ENCODE peak calls at places on chromosome 13, in five cellular contexts. One of them, this sample, is unnamed.

GRCh38 chr13:106558527-106558926 is 9.4 kb downstream of the ARGLU1 start:
- DNase-seq in renal cortical epithelial cell: no peak
- DNase-seq in sciatic nerve: no peak
- DNase-seq in T1000: no peak
- DNase-seq in Ammon's horn: no peak
- DNase-seq in this sample: no peak

GRCh38 chr13:48236528-48237353 is 3.7 kb downstream of the ITM2B start:
- DNase-seq in renal cortical epithelial cell: peak; percentile 50
- DNase-seq in sciatic nerve: no peak
- DNase-seq in T1000: no peak
- DNase-seq in Ammon's horn: no peak
- DNase-seq in this sample: no peak

GRCh38 chr13:98083936-98084335 is 59.0 kb upstream of the FARP1 start:
- DNase-seq in renal cortical epithelial cell: no peak
- DNase-seq in sciatic nerve: no peak
- DNase-seq in T1000: no peak
- DNase-seq in Ammon's horn: no peak
- DNase-seq in this sample: no peak

GRCh38 chr13:111210488-111210887 is 95.4 kb downstream of the ARHGEF7 start:
- DNase-seq in renal cortical epithelial cell: peak; percentile 84
- DNase-seq in sciatic nerve: no peak
- DNase-seq in T1000: peak; percentile 96
- DNase-seq in Ammon's horn: peak; percentile 85
- DNase-seq in this sample: no peak

GRCh38 chr13:95524270-95524901 is 28.1 kb upstream of the CLDN10 start:
- DNase-seq in renal cortical epithelial cell: no peak
- DNase-seq in sciatic nerve: no peak
- DNase-seq in T1000: no peak
- DNase-seq in Ammon's horn: no peak
- DNase-seq in this sample: no peak

GRCh38 chr13:24709186-24709913 is 29.1 kb downstream of the ATP12A start:
- DNase-seq in renal cortical epithelial cell: no peak
- DNase-seq in sciatic nerve: no peak
- DNase-seq in T1000: no peak
- DNase-seq in Ammon's horn: no peak
- DNase-seq in this sample: no peak

GRCh38 chr13:20633802-20634201 is 66.8 kb downstream of the IFT88 start:
- DNase-seq in renal cortical epithelial cell: peak; percentile 4
- DNase-seq in sciatic nerve: no peak
- DNase-seq in T1000: no peak
- DNase-seq in Ammon's horn: no peak
- DNase-seq in this sample: no peak

GRCh38 chr13:105997436-105998232 is 537.8 kb downstream of the EFNB2 start:
- DNase-seq in renal cortical epithelial cell: no peak
- DNase-seq in sciatic nerve: no peak
- DNase-seq in T1000: no peak
- DNase-seq in Ammon's horn: peak; percentile 32
- DNase-seq in this sample: no peak

GRCh38 chr13:110326263-110326904 is 19.3 kb downstream of the COL4A2 start:
- DNase-seq in renal cortical epithelial cell: no peak
- DNase-seq in sciatic nerve: no peak
- DNase-seq in T1000: no peak
- DNase-seq in Ammon's horn: no peak
- DNase-seq in this sample: no peak

GRCh38 chr13:100983111-100983510 is 308.5 kb upstream of the TMTC4 start:
- DNase-seq in renal cortical epithelial cell: no peak
- DNase-seq in sciatic nerve: no peak
- DNase-seq in T1000: no peak
- DNase-seq in Ammon's horn: peak; percentile 8
- DNase-seq in this sample: no peak

GRCh38 chr13:110944121-110944967 is 29.5 kb upstream of the ANKRD10 start:
- DNase-seq in renal cortical epithelial cell: peak; percentile 71
- DNase-seq in sciatic nerve: no peak
- DNase-seq in T1000: peak; percentile 76
- DNase-seq in Ammon's horn: no peak
- DNase-seq in this sample: no peak

GRCh38 chr13:33578786-33579185 is 239.2 kb upstream of the RFC3 start:
- DNase-seq in renal cortical epithelial cell: peak; percentile 25
- DNase-seq in sciatic nerve: no peak
- DNase-seq in T1000: no peak
- DNase-seq in Ammon's horn: no peak
- DNase-seq in this sample: no peak

GRCh38 chr13:110913322-110913721 is 1.5 kb downstream of the ANKRD10 start:
- DNase-seq in renal cortical epithelial cell: peak; percentile 58
- DNase-seq in sciatic nerve: no peak
- DNase-seq in T1000: no peak
- DNase-seq in Ammon's horn: no peak
- DNase-seq in this sample: no peak

GRCh38 chr13:99806671-99807070 is 164.9 kb downstream of the ZIC5 start:
- DNase-seq in renal cortical epithelial cell: no peak
- DNase-seq in sciatic nerve: no peak
- DNase-seq in T1000: no peak
- DNase-seq in Ammon's horn: no peak
- DNase-seq in this sample: no peak

GRCh38 chr13:24083141-24083540 is 77.4 kb upstream of the SPATA13 start:
- DNase-seq in renal cortical epithelial cell: no peak
- DNase-seq in sciatic nerve: no peak
- DNase-seq in T1000: no peak
- DNase-seq in Ammon's horn: no peak
- DNase-seq in this sample: no peak

GRCh38 chr13:70162141-70162540 is 53.9 kb upstream of the KLHL1 start:
- DNase-seq in renal cortical epithelial cell: no peak
- DNase-seq in sciatic nerve: no peak
- DNase-seq in T1000: no peak
- DNase-seq in Ammon's horn: no peak
- DNase-seq in this sample: no peak

GRCh38 chr13:70994204-70994603 is 872.8 kb downstream of the DACH1 start:
- DNase-seq in renal cortical epithelial cell: no peak
- DNase-seq in sciatic nerve: no peak
- DNase-seq in T1000: no peak
- DNase-seq in Ammon's horn: no peak
- DNase-seq in this sample: no peak

GRCh38 chr13:30679483-30680330 is 55.6 kb upstream of the ALOX5AP start:
- DNase-seq in renal cortical epithelial cell: peak; percentile 15
- DNase-seq in sciatic nerve: no peak
- DNase-seq in T1000: no peak
- DNase-seq in Ammon's horn: peak; percentile 64
- DNase-seq in this sample: peak; percentile 4

GRCh38 chr13:99256709-99257108 is 1.5 kb downstream of the GPR18 start:
- DNase-seq in renal cortical epithelial cell: peak; percentile 57
- DNase-seq in sciatic nerve: no peak
- DNase-seq in T1000: no peak
- DNase-seq in Ammon's horn: no peak
- DNase-seq in this sample: no peak

GRCh38 chr13:47903836-47904235 is 97.2 kb downstream of the SUCLA2 start:
- DNase-seq in renal cortical epithelial cell: peak; percentile 74
- DNase-seq in sciatic nerve: no peak
- DNase-seq in T1000: no peak
- DNase-seq in Ammon's horn: no peak
- DNase-seq in this sample: no peak

GRCh38 chr13:42466123-42466522 is 107.8 kb upstream of the TNFSF11 start:
- DNase-seq in renal cortical epithelial cell: no peak
- DNase-seq in sciatic nerve: no peak
- DNase-seq in T1000: no peak
- DNase-seq in Ammon's horn: no peak
- DNase-seq in this sample: no peak

GRCh38 chr13:97130201-97130600 is 91.9 kb upstream of the MBNL2 start:
- DNase-seq in renal cortical epithelial cell: no peak
- DNase-seq in sciatic nerve: no peak
- DNase-seq in T1000: no peak
- DNase-seq in Ammon's horn: no peak
- DNase-seq in this sample: no peak

GRCh38 chr13:50691682-50692263 is 151.7 kb downstream of the DLEU7 start:
- DNase-seq in renal cortical epithelial cell: no peak
- DNase-seq in sciatic nerve: no peak
- DNase-seq in T1000: no peak
- DNase-seq in Ammon's horn: no peak
- DNase-seq in this sample: no peak

GRCh38 chr13:65472336-65472735 is 1757.8 kb downstream of the PCDH9 start:
- DNase-seq in renal cortical epithelial cell: no peak
- DNase-seq in sciatic nerve: no peak
- DNase-seq in T1000: no peak
- DNase-seq in Ammon's horn: no peak
- DNase-seq in this sample: no peak

GRCh38 chr13:20054586-20054985 is 96.1 kb downstream of the ZMYM2 start:
- DNase-seq in renal cortical epithelial cell: no peak
- DNase-seq in sciatic nerve: no peak
- DNase-seq in T1000: no peak
- DNase-seq in Ammon's horn: no peak
- DNase-seq in this sample: no peak

GRCh38 chr13:47945738-47946137 is 55.3 kb downstream of the SUCLA2 start:
- DNase-seq in renal cortical epithelial cell: peak; percentile 85
- DNase-seq in sciatic nerve: no peak
- DNase-seq in T1000: no peak
- DNase-seq in Ammon's horn: no peak
- DNase-seq in this sample: no peak

GRCh38 chr13:54232700-54233099 is 1204.1 kb downstream of the OLFM4 start:
- DNase-seq in renal cortical epithelial cell: no peak
- DNase-seq in sciatic nerve: no peak
- DNase-seq in T1000: no peak
- DNase-seq in Ammon's horn: no peak
- DNase-seq in this sample: no peak

GRCh38 chr13:69704311-69704710 is 403.3 kb upstream of the ATXN8OS start:
- DNase-seq in renal cortical epithelial cell: peak; percentile 89
- DNase-seq in sciatic nerve: no peak
- DNase-seq in T1000: no peak
- DNase-seq in Ammon's horn: no peak
- DNase-seq in this sample: no peak

GRCh38 chr13:28792992-28793391 is 27.1 kb upstream of the MTUS2 start:
- DNase-seq in renal cortical epithelial cell: no peak
- DNase-seq in sciatic nerve: no peak
- DNase-seq in T1000: no peak
- DNase-seq in Ammon's horn: peak; percentile 4
- DNase-seq in this sample: no peak

GRCh38 chr13:38401276-38401675 is 51.6 kb downstream of the UFM1 start:
- DNase-seq in renal cortical epithelial cell: no peak
- DNase-seq in sciatic nerve: no peak
- DNase-seq in T1000: no peak
- DNase-seq in Ammon's horn: no peak
- DNase-seq in this sample: no peak

GRCh38 chr13:25819856-25820530 is 231.8 kb downstream of the SHISA2 start:
- DNase-seq in renal cortical epithelial cell: no peak
- DNase-seq in sciatic nerve: no peak
- DNase-seq in T1000: no peak
- DNase-seq in Ammon's horn: peak; percentile 26
- DNase-seq in this sample: peak; percentile 79

GRCh38 chr13:73056054-73056962 is 2.5 kb upstream of the KLF5 start:
- DNase-seq in renal cortical epithelial cell: peak; percentile 99
- DNase-seq in sciatic nerve: no peak
- DNase-seq in T1000: peak; percentile 31
- DNase-seq in Ammon's horn: no peak
- DNase-seq in this sample: peak; percentile 62

GRCh38 chr13:99078014-99078771 is 100.3 kb upstream of the DOCK9 start:
- DNase-seq in renal cortical epithelial cell: no peak
- DNase-seq in sciatic nerve: no peak
- DNase-seq in T1000: no peak
- DNase-seq in Ammon's horn: no peak
- DNase-seq in this sample: no peak

GRCh38 chr13:44306401-44307192 is 67.0 kb upstream of the SERP2 start:
- DNase-seq in renal cortical epithelial cell: peak; percentile 98
- DNase-seq in sciatic nerve: peak; percentile 78
- DNase-seq in T1000: peak; percentile 50
- DNase-seq in Ammon's horn: peak; percentile 34
- DNase-seq in this sample: no peak

GRCh38 chr13:109687559-109688448 is 98.6 kb downstream of the IRS2 start:
- DNase-seq in renal cortical epithelial cell: no peak
- DNase-seq in sciatic nerve: no peak
- DNase-seq in T1000: no peak
- DNase-seq in Ammon's horn: no peak
- DNase-seq in this sample: peak; percentile 82

GRCh38 chr13:29935309-29935981 is 85.0 kb upstream of the UBL3 start:
- DNase-seq in renal cortical epithelial cell: no peak
- DNase-seq in sciatic nerve: no peak
- DNase-seq in T1000: no peak
- DNase-seq in Ammon's horn: peak; percentile 67
- DNase-seq in this sample: peak; percentile 76

GRCh38 chr13:31890946-31891345 is 140.6 kb upstream of the FRY start:
- DNase-seq in renal cortical epithelial cell: no peak
- DNase-seq in sciatic nerve: no peak
- DNase-seq in T1000: no peak
- DNase-seq in Ammon's horn: no peak
- DNase-seq in this sample: no peak

GRCh38 chr13:27139565-27139964 is 32.0 kb downstream of the USP12 start:
- DNase-seq in renal cortical epithelial cell: no peak
- DNase-seq in sciatic nerve: no peak
- DNase-seq in T1000: no peak
- DNase-seq in Ammon's horn: no peak
- DNase-seq in this sample: no peak